ENCODE peak calls at places on chromosomes 5 and 9, in five cellular contexts. One of them, this sample, is unnamed.

GRCh38 chr9:69174645-69175487 is 789 bp downstream of the TJP2 start:
- DNase-seq in H9: peak; percentile 55
- DNase-seq in mesenchymal stem cell: peak; percentile 98
- DNase-seq in H1: no peak
- DNase-seq in trophoblast cell: peak; percentile 83
- DNase-seq in this sample: no peak

GRCh38 chr5:90680831-90681420 is 122.3 kb downstream of the ADGRV1 start:
- DNase-seq in H9: no peak
- DNase-seq in mesenchymal stem cell: no peak
- DNase-seq in H1: no peak
- DNase-seq in trophoblast cell: no peak
- DNase-seq in this sample: no peak

GRCh38 chr5:173614591-173614990 is 1.9 kb downstream of the BOD1 start:
- DNase-seq in H9: no peak
- DNase-seq in mesenchymal stem cell: no peak
- DNase-seq in H1: no peak
- DNase-seq in trophoblast cell: no peak
- DNase-seq in this sample: no peak

GRCh38 chr5:33937017-33937699 is 972 bp downstream of the RXFP3 start:
- DNase-seq in H9: no peak
- DNase-seq in mesenchymal stem cell: no peak
- DNase-seq in H1: no peak
- DNase-seq in trophoblast cell: no peak
- DNase-seq in this sample: no peak

GRCh38 chr9:108184941-108185340 is 670.8 kb downstream of the ACTL7B start:
- DNase-seq in H9: no peak
- DNase-seq in mesenchymal stem cell: peak; percentile 58
- DNase-seq in H1: no peak
- DNase-seq in trophoblast cell: peak; percentile 79
- DNase-seq in this sample: no peak

GRCh38 chr9:107337676-107338590 is 54.9 kb downstream of the RAD23B start:
- DNase-seq in H9: no peak
- DNase-seq in mesenchymal stem cell: no peak
- DNase-seq in H1: no peak
- DNase-seq in trophoblast cell: no peak
- DNase-seq in this sample: no peak

GRCh38 chr9:8539681-8540197 is 740.2 kb upstream of the DMAC1 start:
- DNase-seq in H9: no peak
- DNase-seq in mesenchymal stem cell: no peak
- DNase-seq in H1: no peak
- DNase-seq in trophoblast cell: no peak
- DNase-seq in this sample: no peak

GRCh38 chr5:177468329-177469058 is 4.9 kb downstream of the DBN1 start:
- DNase-seq in H9: no peak
- DNase-seq in mesenchymal stem cell: no peak
- DNase-seq in H1: no peak
- DNase-seq in trophoblast cell: peak; percentile 74
- DNase-seq in this sample: no peak

GRCh38 chr9:115921301-115921700 is 232.3 kb upstream of the PAPPA start:
- DNase-seq in H9: no peak
- DNase-seq in mesenchymal stem cell: peak; percentile 17
- DNase-seq in H1: no peak
- DNase-seq in trophoblast cell: peak; percentile 96
- DNase-seq in this sample: no peak

GRCh38 chr9:133788045-133788818 is 50.1 kb upstream of the SARDH start:
- DNase-seq in H9: no peak
- DNase-seq in mesenchymal stem cell: no peak
- DNase-seq in H1: no peak
- DNase-seq in trophoblast cell: no peak
- DNase-seq in this sample: no peak

GRCh38 chr5:81188962-81189361 is 44.2 kb upstream of the CKMT2 start:
- DNase-seq in H9: no peak
- DNase-seq in mesenchymal stem cell: no peak
- DNase-seq in H1: no peak
- DNase-seq in trophoblast cell: no peak
- DNase-seq in this sample: no peak

GRCh38 chr5:2657151-2657550 is 94.3 kb downstream of the IRX2 start:
- DNase-seq in H9: no peak
- DNase-seq in mesenchymal stem cell: no peak
- DNase-seq in H1: no peak
- DNase-seq in trophoblast cell: no peak
- DNase-seq in this sample: no peak

GRCh38 chr9:110050925-110051355 is 157.0 kb downstream of the C9orf152 start:
- DNase-seq in H9: no peak
- DNase-seq in mesenchymal stem cell: peak; percentile 97
- DNase-seq in H1: no peak
- DNase-seq in trophoblast cell: peak; percentile 89
- DNase-seq in this sample: no peak

GRCh38 chr5:89733772-89734171 is 675.8 kb downstream of the CETN3 start:
- DNase-seq in H9: no peak
- DNase-seq in mesenchymal stem cell: no peak
- DNase-seq in H1: no peak
- DNase-seq in trophoblast cell: peak; percentile 19
- DNase-seq in this sample: peak; percentile 3

GRCh38 chr5:64229163-64229774 is 63.6 kb downstream of the RNF180 start:
- DNase-seq in H9: no peak
- DNase-seq in mesenchymal stem cell: peak; percentile 38
- DNase-seq in H1: no peak
- DNase-seq in trophoblast cell: peak; percentile 70
- DNase-seq in this sample: peak; percentile 39

GRCh38 chr5:134526483-134527155 is 1.1 kb downstream of the JADE2 start:
- DNase-seq in H9: peak; percentile 95
- DNase-seq in mesenchymal stem cell: peak; percentile 49
- DNase-seq in H1: no peak
- DNase-seq in trophoblast cell: peak; percentile 84
- DNase-seq in this sample: peak; percentile 55

GRCh38 chr9:99433555-99433954 is 211.5 kb downstream of the SEC61B start:
- DNase-seq in H9: no peak
- DNase-seq in mesenchymal stem cell: peak; percentile 95
- DNase-seq in H1: no peak
- DNase-seq in trophoblast cell: peak; percentile 71
- DNase-seq in this sample: no peak

GRCh38 chr9:132237481-132237880 is 75.6 kb downstream of the NTNG2 start:
- DNase-seq in H9: no peak
- DNase-seq in mesenchymal stem cell: no peak
- DNase-seq in H1: no peak
- DNase-seq in trophoblast cell: no peak
- DNase-seq in this sample: no peak

GRCh38 chr9:115117999-115118470 is at the start of gene TNC:
- DNase-seq in H9: peak; percentile 63
- DNase-seq in mesenchymal stem cell: peak; percentile 81
- DNase-seq in H1: peak; percentile 52
- DNase-seq in trophoblast cell: peak; percentile 10
- DNase-seq in this sample: peak; percentile 52

GRCh38 chr5:179953934-179954833 is 46.5 kb upstream of the TBC1D9B start:
- DNase-seq in H9: no peak
- DNase-seq in mesenchymal stem cell: no peak
- DNase-seq in H1: peak; percentile 7
- DNase-seq in trophoblast cell: no peak
- DNase-seq in this sample: no peak

GRCh38 chr5:155148694-155149093 is 135.1 kb downstream of the KIF4B start:
- DNase-seq in H9: no peak
- DNase-seq in mesenchymal stem cell: no peak
- DNase-seq in H1: no peak
- DNase-seq in trophoblast cell: no peak
- DNase-seq in this sample: no peak

GRCh38 chr9:130297371-130297770 is 31.8 kb downstream of the HMCN2 start:
- DNase-seq in H9: no peak
- DNase-seq in mesenchymal stem cell: no peak
- DNase-seq in H1: no peak
- DNase-seq in trophoblast cell: no peak
- DNase-seq in this sample: no peak

GRCh38 chr9:133713211-133713959 is 24.8 kb downstream of the SARDH start:
- DNase-seq in H9: peak; percentile 34
- DNase-seq in mesenchymal stem cell: no peak
- DNase-seq in H1: no peak
- DNase-seq in trophoblast cell: no peak
- DNase-seq in this sample: no peak

GRCh38 chr9:5994486-5994885 is 20.9 kb downstream of the RANBP6 start:
- DNase-seq in H9: no peak
- DNase-seq in mesenchymal stem cell: no peak
- DNase-seq in H1: no peak
- DNase-seq in trophoblast cell: no peak
- DNase-seq in this sample: no peak

GRCh38 chr9:89260525-89260924 is 50.5 kb upstream of the CKS2 start:
- DNase-seq in H9: no peak
- DNase-seq in mesenchymal stem cell: no peak
- DNase-seq in H1: no peak
- DNase-seq in trophoblast cell: no peak
- DNase-seq in this sample: no peak
- H2BK12ac ChIP-seq in H9: no peak overlapping the region
- H2BK12ac ChIP-seq in mesenchymal stem cell: no peak overlapping the region
- H2BK12ac ChIP-seq in H1: no peak overlapping the region
- H2BK12ac ChIP-seq in trophoblast cell: no peak overlapping the region
- H2BK12ac ChIP-seq in this sample: no peak overlapping the region

DNA sequence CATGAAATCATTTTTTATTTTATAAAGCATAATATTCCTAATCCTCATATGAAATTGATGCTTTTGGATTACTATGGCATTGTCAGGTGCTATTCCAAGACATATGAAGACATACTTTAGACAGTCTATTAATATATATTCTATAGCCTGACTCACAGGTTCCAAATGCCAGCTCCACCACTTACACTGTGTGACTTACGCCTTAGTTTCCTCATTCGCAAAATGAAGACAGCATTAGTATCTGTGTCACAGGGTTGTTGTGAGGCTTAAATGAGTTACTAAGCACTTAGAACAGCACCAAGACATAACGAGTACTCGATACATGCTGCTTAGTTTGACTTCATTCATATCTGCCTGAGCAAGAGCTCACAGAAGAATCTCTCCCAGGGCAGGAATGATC is 132.2 kb upstream of the PTGER4 start:
- DNase-seq in H9: no peak
- DNase-seq in mesenchymal stem cell: no peak
- DNase-seq in H1: no peak
- DNase-seq in trophoblast cell: no peak
- DNase-seq in this sample: no peak
- H3K14ac ChIP-seq in H9: no peak overlapping the region
- H3K14ac ChIP-seq in mesenchymal stem cell: no peak overlapping the region
- H3K14ac ChIP-seq in H1: no peak overlapping the region
- H3K14ac ChIP-seq in trophoblast cell: no peak overlapping the region
- H3K14ac ChIP-seq in this sample: no peak overlapping the region

GRCh38 chr5:124743534-124744169 is 2.8 kb downstream of the ZNF608 start:
- DNase-seq in H9: no peak
- DNase-seq in mesenchymal stem cell: no peak
- DNase-seq in H1: peak; percentile 41
- DNase-seq in trophoblast cell: no peak
- DNase-seq in this sample: no peak
- H3K9ac ChIP-seq in H9: peak overlapping the region; percentile 37
- H3K9ac ChIP-seq in mesenchymal stem cell: peak overlapping the region; percentile 95
- H3K9ac ChIP-seq in H1: no peak overlapping the region
- H3K9ac ChIP-seq in trophoblast cell: peak overlapping the region; percentile 4
- H3K9ac ChIP-seq in this sample: peak overlapping the region; percentile 89

GRCh38 chr9:135579889-135580660 is 18.5 kb downstream of the PAEP start:
- DNase-seq in H9: no peak
- DNase-seq in mesenchymal stem cell: no peak
- DNase-seq in H1: no peak
- DNase-seq in trophoblast cell: no peak
- DNase-seq in this sample: no peak
- H2BK12ac ChIP-seq in H9: no peak overlapping the region
- H2BK12ac ChIP-seq in mesenchymal stem cell: no peak overlapping the region
- H2BK12ac ChIP-seq in H1: no peak overlapping the region
- H2BK12ac ChIP-seq in trophoblast cell: no peak overlapping the region
- H2BK12ac ChIP-seq in this sample: no peak overlapping the region